ENCODE peak calls at places on chromosome 13, in five cellular contexts. J, Q, X, O and P are unnamed samples.

GRCh38 chr13:111977184-111977516 is 89.8 kb upstream of the SOX1 start:
- DNase-seq in J (no peak), Q (no peak), X (no peak), O (no peak), P (no peak)

GRCh38 chr13:83216521-83217245 is 665.6 kb downstream of the SLITRK1 start:
- DNase-seq in J (no peak), Q (no peak), X (peak), O (no peak), P (no peak)

GRCh38 chr13:110161112-110161897 is 145.7 kb downstream of the COL4A1 start:
- DNase-seq in J (no peak), Q (no peak), X (no peak), O (no peak), P (peak)

GRCh38 chr13:113114511-113115362 is 7.9 kb upstream of the F10 start:
- DNase-seq in J (no peak), Q (no peak), X (no peak), O (no peak), P (no peak)

GRCh38 chr13:20840590-20840989 is 62.0 kb downstream of the XPO4 start:
- DNase-seq in J (no peak), Q (no peak), X (no peak), O (no peak), P (no peak)

GRCh38 chr13:55199132-55199531 is 1941.6 kb upstream of the PRR20A start:
- DNase-seq in J (no peak), Q (no peak), X (no peak), O (no peak), P (peak)

GRCh38 chr13:39929583-39929982 is 274.1 kb downstream of the COG6 start:
- DNase-seq in J (no peak), Q (no peak), X (no peak), O (no peak), P (no peak)

GRCh38 chr13:105597573-105597972 is 937.9 kb downstream of the EFNB2 start:
- DNase-seq in J (no peak), Q (no peak), X (no peak), O (no peak), P (no peak)

GRCh38 chr13:113863511-113864302 is at the start of gene GAS6:
- DNase-seq in J (no peak), Q (no peak), X (peak), O (no peak), P (no peak)

GRCh38 chr13:91174886-91175501 is 172.5 kb upstream of the MIR17HG start:
- DNase-seq in J (no peak), Q (no peak), X (no peak), O (no peak), P (no peak)

GRCh38 chr13:113950451-113951245 is 23.2 kb downstream of the C13orf46 start:
- DNase-seq in J (no peak), Q (no peak), X (no peak), O (no peak), P (no peak)

GRCh38 chr13:43020794-43021193 is 2.6 kb upstream of the DNAJC15 start:
- DNase-seq in J (no peak), Q (no peak), X (no peak), O (no peak), P (no peak)

GRCh38 chr13:107069107-107069776 is 501.3 kb upstream of the ARGLU1 start:
- DNase-seq in J (no peak), Q (no peak), X (no peak), O (no peak), P (no peak)

GRCh38 chr13:110346661-110347067 is 39.6 kb downstream of the COL4A2 start:
- DNase-seq in J (no peak), Q (no peak), X (no peak), O (no peak), P (no peak)

GRCh38 chr13:51931606-51932005 is 69.8 kb downstream of the CCDC70 start:
- DNase-seq in J (no peak), Q (no peak), X (no peak), O (no peak), P (no peak)

GRCh38 chr13:99821741-99822140 is 149.8 kb downstream of the ZIC5 start:
- DNase-seq in J (no peak), Q (no peak), X (no peak), O (no peak), P (no peak)

GRCh38 chr13:20401958-20402856 is 123.5 kb downstream of the CRYL1 start:
- DNase-seq in J (no peak), Q (no peak), X (peak), O (no peak), P (no peak)

GRCh38 chr13:107202371-107203023 is 634.6 kb upstream of the ARGLU1 start:
- DNase-seq in J (no peak), Q (no peak), X (no peak), O (no peak), P (no peak)

GRCh38 chr13:51534075-51534817 is 50.0 kb upstream of the WDFY2 start:
- DNase-seq in J (no peak), Q (peak), X (no peak), O (no peak), P (peak)

GRCh38 chr13:37797606-37798005 is 72.0 kb downstream of the TRPC4 start:
- DNase-seq in J (no peak), Q (no peak), X (no peak), O (no peak), P (no peak)

GRCh38 chr13:26965058-26965380 is 204.4 kb upstream of the GPR12 start:
- DNase-seq in J (no peak), Q (no peak), X (no peak), O (no peak), P (no peak)

GRCh38 chr13:107121793-107122192 is 553.9 kb upstream of the ARGLU1 start:
- DNase-seq in J (no peak), Q (no peak), X (no peak), O (no peak), P (no peak)

GRCh38 chr13:52644108-52644507 is 1.9 kb downstream of the HNRNPA1L2 start:
- DNase-seq in J (no peak), Q (no peak), X (no peak), O (no peak), P (no peak)

GRCh38 chr13:109249780-109250528 is 536.4 kb downstream of the IRS2 start:
- DNase-seq in J (no peak), Q (no peak), X (no peak), O (no peak), P (no peak)

GRCh38 chr13:48532473-48533206 is at the start of gene RCBTB2:
- DNase-seq in J (peak), Q (peak), X (peak), O (peak), P (peak)

GRCh38 chr13:35826626-35827254 is 304.4 kb downstream of the DCLK1 start:
- DNase-seq in J (no peak), Q (no peak), X (no peak), O (no peak), P (no peak)

GRCh38 chr13:32224916-32225315 is 90.2 kb downstream of the ZAR1L start:
- DNase-seq in J (no peak), Q (no peak), X (no peak), O (no peak), P (no peak)

GRCh38 chr13:29472317-29472961 is 123.0 kb downstream of the SLC7A1 start:
- DNase-seq in J (peak), Q (no peak), X (peak), O (peak), P (no peak)

GRCh38 chr13:85503797-85504196 is 295.4 kb downstream of the SLITRK6 start:
- DNase-seq in J (no peak), Q (no peak), X (peak), O (no peak), P (no peak)

GRCh38 chr13:112562786-112563383 is 25.1 kb downstream of the TUBGCP3 start:
- DNase-seq in J (no peak), Q (no peak), X (no peak), O (no peak), P (no peak)